ENCODE peak calls at places on chromosomes 1 and 21, in eight cellular contexts. J, Q, Z, D, H, S, T and Y are unnamed samples.

GRCh38 chr1:63916485-63917360 is 142.9 kb downstream of the ROR1 start:
- DNase-seq in J (no peak), Q (peak; percentile 64), Z (no peak), D (no peak), H (no peak), S (no peak), T (no peak), Y (no peak)

GRCh38 chr1:30511106-30511505 is 212.3 kb downstream of the MATN1 start:
- DNase-seq in J (no peak), Q (no peak), Z (no peak), D (no peak), H (no peak), S (no peak), T (no peak), Y (no peak)

GRCh38 chr1:152479792-152480595 is 30.6 kb upstream of the LCE5A start:
- DNase-seq in J (peak; percentile 72), Q (peak; percentile 45), Z (no peak), D (peak; percentile 60), H (peak; percentile 57), S (peak; percentile 82), T (no peak), Y (peak; percentile 66)

GRCh38 chr1:94335950-94336349 is 82.2 kb upstream of the ABCD3 start:
- DNase-seq in J (no peak), Q (peak; percentile 77), Z (peak; percentile 88), D (peak; percentile 84), H (no peak), S (peak; percentile 59), T (peak; percentile 87), Y (peak; percentile 81)

GRCh38 chr1:169874229-169874628 is 19.5 kb downstream of the SCYL3 start:
- DNase-seq in J (no peak), Q (no peak), Z (no peak), D (no peak), H (no peak), S (no peak), T (peak; percentile 86), Y (no peak)

GRCh38 chr21:23016617-23017016 is 2018.4 kb downstream of the NCAM2 start:
- DNase-seq in J (no peak), Q (no peak), Z (no peak), D (no peak), H (no peak), S (peak; percentile 53), T (no peak), Y (no peak)

GRCh38 chr1:182149411-182149965 is 88.0 kb upstream of the ZNF648 start:
- DNase-seq in J (no peak), Q (no peak), Z (peak; percentile 28), D (peak; percentile 43), H (no peak), S (no peak), T (peak; percentile 87), Y (no peak)

GRCh38 chr1:200243042-200243437 is 166.8 kb downstream of the ZNF281 start:
- DNase-seq in J (no peak), Q (no peak), Z (no peak), D (no peak), H (no peak), S (no peak), T (peak; percentile 23), Y (no peak)

GRCh38 chr1:202029171-202029665 is 18.8 kb downstream of the ELF3 start:
- DNase-seq in J (no peak), Q (no peak), Z (peak; percentile 29), D (no peak), H (no peak), S (no peak), T (peak; percentile 89), Y (no peak)

GRCh38 chr1:200367841-200368534 is 41.8 kb downstream of the ZNF281 start:
- DNase-seq in J (no peak), Q (no peak), Z (peak; percentile 84), D (no peak), H (no peak), S (no peak), T (peak; percentile 97), Y (no peak)

GRCh38 chr1:203556047-203556851 is 62.3 kb downstream of the OPTC start:
- DNase-seq in J (no peak), Q (no peak), Z (no peak), D (no peak), H (no peak), S (peak; percentile 30), T (peak; percentile 80), Y (peak; percentile 22)

GRCh38 chr1:187051618-187052232 is 223.0 kb downstream of the PLA2G4A start:
- DNase-seq in J (no peak), Q (no peak), Z (no peak), D (peak; percentile 73), H (no peak), S (no peak), T (peak; percentile 39), Y (no peak)

DNA sequence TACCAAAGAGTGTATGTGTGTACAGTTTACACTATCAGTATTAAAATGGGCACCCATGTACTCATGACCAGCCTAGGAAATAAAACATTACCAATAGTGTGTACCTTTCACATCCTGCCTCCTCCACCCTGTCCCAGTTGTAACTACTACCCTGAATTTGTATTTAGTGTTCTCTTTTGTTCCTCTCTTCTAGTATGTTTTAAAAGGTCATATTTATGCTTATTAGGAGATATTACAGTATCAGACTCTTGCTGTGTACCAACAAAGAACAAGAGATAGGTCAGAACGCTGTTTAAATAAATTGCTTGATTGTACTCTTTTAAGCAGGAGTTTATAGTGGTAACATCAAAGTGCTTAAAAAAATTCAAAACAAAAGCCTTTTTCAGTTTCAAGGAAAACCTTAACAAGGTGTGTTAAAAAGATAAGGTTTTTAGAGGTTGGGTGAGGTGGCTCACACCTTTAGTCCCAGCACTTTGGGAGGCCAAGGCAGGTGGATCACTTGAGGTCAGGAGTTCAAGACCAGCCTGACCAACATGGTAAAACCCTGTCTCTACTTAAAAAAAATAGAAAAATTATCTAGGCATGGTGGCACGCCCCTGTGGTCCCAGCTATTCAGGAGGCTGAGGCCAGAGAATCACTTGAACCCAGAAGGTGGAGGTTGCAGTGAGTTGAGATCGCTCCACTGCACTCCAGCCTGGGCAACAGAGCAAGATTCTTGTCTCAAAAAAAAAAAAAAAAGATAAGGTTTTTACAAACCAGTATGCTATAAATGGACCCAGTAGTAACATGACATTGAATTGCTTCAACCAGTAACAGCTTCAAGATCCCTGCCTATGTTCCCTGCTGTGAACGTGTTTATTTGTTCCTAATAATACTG is 35.9 kb downstream of the MPZL1 start:
- DNase-seq in J (no peak), Q (no peak), Z (no peak), D (no peak), H (no peak), S (no peak), T (no peak), Y (no peak)
- H3K4me3 ChIP-seq in J (no peak overlapping the region), Q (no peak overlapping the region), Z (no peak overlapping the region), D (no peak overlapping the region), H (no peak overlapping the region), S (no peak overlapping the region), T (no peak overlapping the region), Y (no peak overlapping the region)

GRCh38 chr1:33256335-33256700 is at the start of gene ZNF362:
- DNase-seq in J (peak; percentile 83), Q (peak; percentile 69), Z (peak; percentile 49), D (peak; percentile 84), H (peak; percentile 59), S (peak; percentile 55), T (peak; percentile 69), Y (peak; percentile 39)
- TF ChIP-seq CTCF in J (no peak), Q (no peak), Z (peak; percentile 30), D (no peak), H (no peak), S (no peak), T (no peak), Y (no peak)

DNA sequence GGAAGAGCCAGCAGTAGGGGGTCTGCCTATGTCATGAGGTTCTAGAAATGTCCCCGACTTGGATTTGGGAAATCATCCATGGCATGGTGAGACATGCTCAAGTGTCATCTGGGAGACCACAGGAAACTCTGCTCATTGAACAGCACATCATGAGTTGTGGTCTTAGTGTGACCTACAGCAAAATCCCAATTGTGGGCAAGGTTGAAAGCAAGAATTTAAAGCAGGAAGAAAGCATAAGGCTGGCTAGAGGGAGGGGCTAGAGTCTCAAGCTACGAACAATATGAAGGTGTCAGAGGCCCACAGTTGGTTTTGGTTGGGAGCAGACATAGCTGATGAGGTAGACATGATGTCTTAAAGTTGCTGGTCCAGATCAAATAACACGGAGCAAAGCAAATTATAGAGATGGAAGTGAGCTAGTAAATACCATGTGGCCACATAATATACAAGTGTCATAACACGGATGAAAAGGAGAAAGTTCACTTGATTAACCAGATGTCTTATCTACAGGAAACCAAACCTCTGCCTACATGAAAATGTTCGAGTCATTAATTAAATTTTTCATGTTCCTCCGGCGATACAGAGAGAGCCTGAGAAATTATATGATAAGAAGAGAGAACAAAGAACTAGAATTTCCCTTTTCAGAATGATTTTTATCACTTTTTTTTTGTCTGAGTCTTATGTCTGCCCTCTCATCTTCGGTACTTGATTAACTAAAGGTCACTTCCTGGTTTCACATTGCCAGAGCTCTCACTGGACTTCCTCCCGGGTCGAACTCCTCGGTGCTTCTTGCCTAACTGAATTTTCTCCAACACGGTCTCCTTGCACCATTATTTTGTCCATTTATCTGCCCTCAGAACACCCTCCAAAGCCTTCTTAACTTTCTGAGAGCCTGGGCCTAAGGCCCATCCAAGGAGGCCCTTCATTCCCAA is 67.5 kb upstream of the DUSP10 start:
- DNase-seq in J (no peak), Q (no peak), Z (no peak), D (peak; percentile 51), H (peak; percentile 20), S (no peak), T (peak; percentile 77), Y (no peak)
- H3K4me3 ChIP-seq in J (no peak overlapping the region), Q (no peak overlapping the region), Z (no peak overlapping the region), D (no peak overlapping the region), H (no peak overlapping the region), S (peak overlapping the region; percentile 13), T (no peak overlapping the region), Y (no peak overlapping the region)

GRCh38 chr1:208239518-208240381 is 4.4 kb downstream of the PLXNA2 start:
- DNase-seq in J (no peak), Q (peak; percentile 54), Z (no peak), D (no peak), H (no peak), S (no peak), T (peak; percentile 33), Y (peak; percentile 84)
- TF ChIP-seq CTCF in J (no peak), Q (no peak), Z (no peak), D (no peak), H (no peak), S (no peak), T (no peak), Y (no peak)